ENCODE peak calls at places on chromosomes 7 and 10, in six cellular contexts. G, Q, E, Z, U and H are unnamed samples.

GRCh38 chr10:69580435-69580834 is 7.2 kb upstream of the NEUROG3 start:
- DNase-seq in G (no peak), Q (no peak), E (no peak), Z (no peak), U (no peak), H (no peak)

GRCh38 chr7:84647797-84648762 is 453.5 kb upstream of the SEMA3A start:
- DNase-seq in G (no peak), Q (peak; percentile 83), E (no peak), Z (no peak), U (no peak), H (peak; percentile 70)

GRCh38 chr10:125868372-125868975 is 12.6 kb downstream of the DHX32 start:
- DNase-seq in G (no peak), Q (peak; percentile 70), E (peak; percentile 50), Z (peak; percentile 54), U (peak; percentile 10), H (peak; percentile 73)

GRCh38 chr7:102404005-102404861 is 8.1 kb downstream of the PRKRIP1 start:
- DNase-seq in G (no peak), Q (peak; percentile 72), E (peak; percentile 74), Z (peak; percentile 83), U (peak; percentile 23), H (peak; percentile 50)

GRCh38 chr10:132942101-132942739 is at the start of gene CFAP46:
- DNase-seq in G (peak; percentile 76), Q (peak; percentile 60), E (peak; percentile 96), Z (peak; percentile 92), U (no peak), H (peak; percentile 39)

GRCh38 chr7:117757440-117757839 is 115.8 kb downstream of the CTTNBP2 start:
- DNase-seq in G (no peak), Q (no peak), E (no peak), Z (no peak), U (no peak), H (no peak)

GRCh38 chr7:128164061-128164954 is 76.8 kb upstream of the LEP start:
- DNase-seq in G (no peak), Q (peak; percentile 89), E (no peak), Z (peak; percentile 57), U (no peak), H (no peak)

GRCh38 chr10:93090619-93091018 is 16.9 kb downstream of the CYP26A1 start:
- DNase-seq in G (no peak), Q (no peak), E (no peak), Z (no peak), U (no peak), H (no peak)

GRCh38 chr10:13143761-13144160 is 17.6 kb upstream of the MCM10 start:
- DNase-seq in G (no peak), Q (no peak), E (no peak), Z (no peak), U (no peak), H (no peak)

GRCh38 chr10:74320717-74321116 is 169.7 kb downstream of the ADK start:
- DNase-seq in G (no peak), Q (no peak), E (no peak), Z (no peak), U (no peak), H (no peak)

GRCh38 chr7:94623820-94624219 is 32.1 kb downstream of the SGCE start:
- DNase-seq in G (no peak), Q (no peak), E (no peak), Z (no peak), U (peak; percentile 28), H (no peak)

GRCh38 chr7:45890902-45891461 is 2.7 kb downstream of the IGFBP1 start:
- DNase-seq in G (no peak), Q (peak; percentile 71), E (peak; percentile 51), Z (no peak), U (peak; percentile 17), H (peak; percentile 62)

GRCh38 chr7:1229956-1230355 is 2.7 kb upstream of the UNCX start:
- DNase-seq in G (no peak), Q (no peak), E (peak; percentile 90), Z (no peak), U (no peak), H (no peak)

GRCh38 chr10:48885376-48885775 is 54.3 kb downstream of the LRRC18 start:
- DNase-seq in G (no peak), Q (peak; percentile 27), E (peak; percentile 69), Z (peak; percentile 60), U (no peak), H (peak; percentile 43)

GRCh38 chr10:61992059-61992460 is 90.6 kb downstream of the ARID5B start:
- DNase-seq in G (no peak), Q (no peak), E (no peak), Z (no peak), U (no peak), H (peak; percentile 26)

GRCh38 chr10:7409732-7410168 is 1.1 kb downstream of the SFMBT2 start:
- DNase-seq in G (no peak), Q (no peak), E (peak; percentile 51), Z (no peak), U (no peak), H (no peak)

GRCh38 chr10:87636313-87636915 is 23.3 kb upstream of the PAPSS2 start:
- DNase-seq in G (no peak), Q (peak; percentile 43), E (no peak), Z (no peak), U (no peak), H (no peak)

GRCh38 chr10:51698473-51699063 is 827 bp downstream of the CSTF2T start:
- DNase-seq in G (peak; percentile 29), Q (no peak), E (no peak), Z (no peak), U (no peak), H (no peak)

GRCh38 chr7:51226042-51226755 is 90.4 kb downstream of the COBL start:
- DNase-seq in G (no peak), Q (no peak), E (no peak), Z (no peak), U (no peak), H (no peak)

GRCh38 chr7:86664486-86664885 is 20.8 kb downstream of the GRM3 start:
- DNase-seq in G (no peak), Q (no peak), E (no peak), Z (no peak), U (no peak), H (no peak)

GRCh38 chr10:101858723-101859500 is 15.3 kb upstream of the KCNIP2 start:
- DNase-seq in G (no peak), Q (no peak), E (no peak), Z (no peak), U (no peak), H (no peak)

GRCh38 chr10:95818663-95819062 is 62.7 kb downstream of the ENTPD1 start:
- DNase-seq in G (no peak), Q (peak; percentile 81), E (no peak), Z (peak; percentile 24), U (no peak), H (peak; percentile 83)

GRCh38 chr10:92124524-92125168 is 166.2 kb downstream of the CPEB3 start:
- DNase-seq in G (peak; percentile 30), Q (peak; percentile 53), E (no peak), Z (peak; percentile 29), U (no peak), H (peak; percentile 97)

GRCh38 chr10:24229909-24230308 is 21.0 kb downstream of the KIAA1217 start:
- DNase-seq in G (no peak), Q (no peak), E (no peak), Z (no peak), U (no peak), H (no peak)

GRCh38 chr7:47266799-47267198 is 315.1 kb downstream of the TNS3 start:
- DNase-seq in G (no peak), Q (peak; percentile 29), E (no peak), Z (no peak), U (no peak), H (no peak)

GRCh38 chr7:44045226-44046014 is 918 bp downstream of the DBNL start:
- DNase-seq in G (no peak), Q (no peak), E (no peak), Z (no peak), U (no peak), H (no peak)

GRCh38 chr10:3261921-3262320 is 89.3 kb upstream of the PITRM1 start:
- DNase-seq in G (no peak), Q (no peak), E (no peak), Z (no peak), U (no peak), H (peak; percentile 57)

GRCh38 chr10:72414642-72415041 is 59.9 kb upstream of the DNAJB12 start:
- DNase-seq in G (no peak), Q (no peak), E (no peak), Z (no peak), U (no peak), H (no peak)

GRCh38 chr7:84264341-84264740 is 69.8 kb upstream of the SEMA3A start:
- DNase-seq in G (no peak), Q (peak; percentile 8), E (no peak), Z (no peak), U (no peak), H (no peak)

GRCh38 chr7:105719395-105719794 is 138.1 kb upstream of the EFCAB10 start:
- DNase-seq in G (no peak), Q (no peak), E (no peak), Z (peak; percentile 28), U (no peak), H (no peak)

GRCh38 chr7:130152270-130153141 is 52.7 kb downstream of the TMEM209 start:
- DNase-seq in G (no peak), Q (no peak), E (peak; percentile 51), Z (peak; percentile 10), U (no peak), H (no peak)

GRCh38 chr7:127983804-127984332 is 47.4 kb downstream of the LRRC4 start:
- DNase-seq in G (no peak), Q (no peak), E (no peak), Z (no peak), U (peak; percentile 15), H (peak; percentile 45)

GRCh38 chr7:45293295-45293942 is 135.8 kb downstream of the RAMP3 start:
- DNase-seq in G (no peak), Q (no peak), E (no peak), Z (no peak), U (no peak), H (no peak)

GRCh38 chr10:118580702-118581101 is 14.7 kb downstream of the PRLHR start:
- DNase-seq in G (no peak), Q (no peak), E (no peak), Z (no peak), U (no peak), H (no peak)

GRCh38 chr10:110820321-110820814 is 51.4 kb upstream of the PDCD4 start:
- DNase-seq in G (peak; percentile 73), Q (no peak), E (no peak), Z (no peak), U (no peak), H (peak; percentile 32)

GRCh38 chr7:40211291-40212003 is 76.6 kb downstream of the SUGCT start:
- DNase-seq in G (no peak), Q (no peak), E (no peak), Z (no peak), U (no peak), H (peak; percentile 61)

GRCh38 chr7:101632641-101633040 is 3.5 kb upstream of the MYL10 start:
- DNase-seq in G (no peak), Q (peak; percentile 74), E (no peak), Z (no peak), U (no peak), H (no peak)